ENCODE peak calls at places on chromosomes 1 and 21, in nine cellular contexts. Y is psoas muscle; F is A549; L is MM.1S; D is fibroblast of lung; E is CD8-positive, alpha-beta T cell; R is uterus; Z is stomach; V is upper lobe of right lung. Q is an unnamed sample.

GRCh38 chr1:4696161-4696745 is 41.8 kb downstream of the AJAP1 start:
- DNase-seq in Y (no peak), F (no peak), L (no peak), D (no peak), E (no peak), R (no peak), Z (no peak), V (no peak), Q (no peak)

GRCh38 chr1:19310720-19311502 is 1.0 kb downstream of the AKR7A2 start:
- DNase-seq in Y (no peak), F (no peak), L (no peak), D (no peak), E (no peak), R (no peak), Z (no peak), V (no peak), Q (peak; percentile 39)

GRCh38 chr1:94746635-94747525 is 73.3 kb upstream of the SLC44A3 start:
- DNase-seq in Y (peak; percentile 77), F (no peak), L (no peak), D (peak; percentile 60), E (no peak), R (no peak), Z (no peak), V (no peak), Q (no peak)

GRCh38 chr1:59691261-59691660 is 123.5 kb upstream of the HOOK1 start:
- DNase-seq in Y (peak; percentile 73), F (no peak), L (no peak), D (peak; percentile 67), E (no peak), R (peak; percentile 68), Z (no peak), V (no peak), Q (no peak)

GRCh38 chr1:6438047-6438525 is 13.5 kb downstream of the ESPN start:
- DNase-seq in Y (peak; percentile 71), F (peak; percentile 73), L (peak; percentile 45), D (peak; percentile 34), E (peak; percentile 54), R (peak; percentile 57), Z (peak; percentile 69), V (no peak), Q (peak; percentile 74)

GRCh38 chr1:119510046-119510445 is 3.0 kb downstream of the HSD3B1 start:
- DNase-seq in Y (no peak), F (no peak), L (no peak), D (no peak), E (no peak), R (no peak), Z (no peak), V (no peak), Q (no peak)

GRCh38 chr1:25729045-25729444 is 70.9 kb upstream of the SELENON start:
- DNase-seq in Y (no peak), F (no peak), L (no peak), D (no peak), E (no peak), R (no peak), Z (no peak), V (no peak), Q (no peak)

GRCh38 chr1:212110617-212111016 is 75.1 kb downstream of the DTL start:
- DNase-seq in Y (no peak), F (no peak), L (no peak), D (peak; percentile 63), E (no peak), R (no peak), Z (peak; percentile 59), V (no peak), Q (no peak)

GRCh38 chr21:32803651-32804050 is 32.1 kb upstream of the PAXBP1 start:
- DNase-seq in Y (no peak), F (no peak), L (no peak), D (no peak), E (no peak), R (no peak), Z (no peak), V (no peak), Q (no peak)

GRCh38 chr1:17244826-17245740 is 3.8 kb upstream of the PADI3 start:
- DNase-seq in Y (peak; percentile 24), F (no peak), L (no peak), D (no peak), E (no peak), R (no peak), Z (no peak), V (no peak), Q (peak; percentile 28)

GRCh38 chr1:66176828-66177227 is 357.1 kb upstream of the SGIP1 start:
- DNase-seq in Y (no peak), F (peak; percentile 77), L (no peak), D (no peak), E (no peak), R (no peak), Z (no peak), V (no peak), Q (no peak)

GRCh38 chr1:229756666-229757065 is 130.6 kb downstream of the URB2 start:
- DNase-seq in Y (no peak), F (no peak), L (peak; percentile 12), D (peak; percentile 36), E (no peak), R (no peak), Z (no peak), V (no peak), Q (no peak)

GRCh38 chr1:94396356-94396755 is 21.8 kb upstream of the ABCD3 start:
- DNase-seq in Y (no peak), F (no peak), L (no peak), D (peak; percentile 14), E (no peak), R (no peak), Z (no peak), V (no peak), Q (no peak)

GRCh38 chr1:246554201-246554600 is 11.9 kb downstream of the TFB2M start:
- DNase-seq in Y (no peak), F (no peak), L (no peak), D (no peak), E (no peak), R (no peak), Z (no peak), V (no peak), Q (no peak)

GRCh38 chr1:36864182-36865079 is 169.9 kb downstream of the GRIK3 start:
- DNase-seq in Y (no peak), F (no peak), L (no peak), D (no peak), E (no peak), R (no peak), Z (no peak), V (no peak), Q (no peak)

GRCh38 chr1:224623743-224624333 is 7.7 kb downstream of the CNIH3 start:
- DNase-seq in Y (no peak), F (no peak), L (peak; percentile 99), D (peak; percentile 84), E (peak; percentile 61), R (no peak), Z (peak; percentile 39), V (no peak), Q (no peak)

GRCh38 chr1:7705048-7705907 is 65.8 kb upstream of the VAMP3 start:
- DNase-seq in Y (peak; percentile 66), F (no peak), L (no peak), D (no peak), E (peak; percentile 10), R (no peak), Z (peak; percentile 38), V (peak; percentile 76), Q (peak; percentile 23)

GRCh38 chr1:162386292-162387225 is 5.0 kb downstream of the C1orf226 start:
- DNase-seq in Y (no peak), F (no peak), L (no peak), D (no peak), E (no peak), R (no peak), Z (no peak), V (no peak), Q (no peak)

GRCh38 chr1:27491748-27492700 is 2.1 kb upstream of the WASF2 start:
- DNase-seq in Y (peak; percentile 77), F (peak; percentile 12), L (peak; percentile 32), D (peak; percentile 19), E (no peak), R (peak; percentile 62), Z (no peak), V (no peak), Q (no peak)

GRCh38 chr1:154925335-154926170 is 11.0 kb downstream of the PMVK start:
- DNase-seq in Y (no peak), F (no peak), L (no peak), D (no peak), E (no peak), R (no peak), Z (no peak), V (no peak), Q (no peak)

DNA sequence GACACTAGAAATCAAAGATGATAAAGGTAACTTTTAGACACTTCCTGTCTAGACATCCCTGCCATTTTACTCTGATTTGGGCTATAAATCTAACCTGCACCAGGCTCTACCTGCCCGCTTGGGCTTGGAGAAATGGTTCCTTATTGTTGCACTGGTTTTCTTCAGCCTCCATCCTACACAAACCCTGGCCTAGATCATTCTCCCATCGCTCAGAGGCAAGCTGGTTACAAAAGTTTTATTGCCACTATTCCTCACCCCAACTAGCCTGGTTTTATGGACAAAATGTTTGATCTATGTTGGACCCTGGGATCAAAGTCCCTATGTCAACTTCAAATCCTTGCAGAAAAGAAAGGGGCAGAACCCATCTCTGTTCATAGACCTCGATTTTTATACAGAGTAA is 31.5 kb upstream of the MTF2 start:
- DNase-seq in Y (no peak), F (no peak), L (no peak), D (no peak), E (no peak), R (no peak), Z (no peak), V (no peak), Q (no peak)
- H3K9me3 ChIP-seq in Y (no peaks in the 10 kb centered on the region), F (no peaks in the 10 kb centered on the region), L (no peaks in the 10 kb centered on the region), D (no peaks in the 10 kb centered on the region), E (no peaks in the 10 kb centered on the region), R (no peaks in the 10 kb centered on the region), Z (no peaks in the 10 kb centered on the region), V (no peaks in the 10 kb centered on the region), Q (no peaks in the 10 kb centered on the region)

GRCh38 chr1:32650752-32651460 is at the start of gene RBBP4:
- DNase-seq in Y (peak; percentile 99), F (peak; percentile 96), L (peak; percentile 98), D (peak; percentile 98), E (peak; percentile 98), R (peak; percentile 98), Z (peak; percentile 99), V (peak; percentile 99), Q (peak; percentile 98)
- TF ChIP-seq CTCF in Y (peak; percentile 1), F (no peak), L (no peak), D (no peak), E (no peak), R (peak; percentile 6), Z (no peak), V (no peak), Q (no peak)

DNA sequence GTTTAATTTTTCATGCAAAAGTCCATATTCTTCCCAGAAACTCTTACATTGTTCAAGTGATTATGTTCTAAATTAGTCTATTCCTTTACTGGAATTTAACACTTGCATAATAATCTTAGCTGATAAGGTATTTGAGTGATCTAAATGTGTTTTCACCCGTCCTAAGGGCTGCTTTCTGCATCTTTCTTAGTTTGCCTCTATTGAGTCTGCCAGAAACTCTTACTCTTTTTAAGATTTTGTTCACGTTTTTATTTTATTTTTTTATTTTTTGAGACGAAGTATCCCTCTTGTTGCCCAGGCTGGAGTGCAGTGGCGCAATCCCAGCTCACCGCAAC is 52.0 kb downstream of the KCNJ15 start:
- DNase-seq in Y (no peak), F (no peak), L (no peak), D (no peak), E (no peak), R (no peak), Z (no peak), V (no peak), Q (no peak)
- H3K4me1 ChIP-seq in Y (no peaks in the 10 kb centered on the region), F (peaks cover 65% of the 10 kb centered on the region), L (peaks cover 6% of the 10 kb centered on the region), D (peaks cover 4% of the 10 kb centered on the region), E (no peaks in the 10 kb centered on the region), R (no peaks in the 10 kb centered on the region), Z (peaks cover 7% of the 10 kb centered on the region), V (peaks cover 48% of the 10 kb centered on the region), Q (no peaks in the 10 kb centered on the region)

GRCh38 chr1:152752225-152752624 is 5.6 kb upstream of the KPRP start:
- DNase-seq in Y (no peak), F (peak; percentile 43), L (no peak), D (peak; percentile 68), E (no peak), R (no peak), Z (no peak), V (no peak), Q (no peak)
- H3K9me3 ChIP-seq in Y (no peaks in the 10 kb centered on the region), F (no peaks in the 10 kb centered on the region), L (no peaks in the 10 kb centered on the region), D (no peaks in the 10 kb centered on the region), E (no peaks in the 10 kb centered on the region), R (no peaks in the 10 kb centered on the region), Z (no peaks in the 10 kb centered on the region), V (no peaks in the 10 kb centered on the region), Q (no peaks in the 10 kb centered on the region)

Q was measured in mucosa of descending colon.